ENCODE peak calls at places on chromosome X, in seven cellular contexts. I, Z, T, R, S, V and U are unnamed samples.

GRCh38 chrX:118156953-118157608 is 40.5 kb upstream of the KLHL13 start:
- DNase-seq in V (no peak), T (no peak), S (no peak), I (no peak), Z (no peak), R (no peak), U (no peak)

GRCh38 chrX:14718403-14718802 is 154.5 kb downstream of the FANCB start:
- DNase-seq in V (no peak), Z (no peak), S (no peak), I (no peak), T (no peak), R (no peak), U (no peak)

GRCh38 chrX:153420851-153421599 is 9.8 kb downstream of the ZFP92 start:
- DNase-seq in T (no peak), I (no peak), Z (no peak), V (no peak), R (no peak), S (no peak), U (no peak)

GRCh38 chrX:132490086-132490419 is 1.2 kb upstream of the MBNL3 start:
- DNase-seq in V (no peak), S (no peak), R (peak; percentile 39), I (no peak), Z (no peak), T (no peak), U (no peak)

GRCh38 chrX:37302569-37302968 is 46.6 kb upstream of the PRRG1 start:
- DNase-seq in Z (no peak), T (no peak), V (no peak), I (no peak), S (peak; percentile 28), R (peak; percentile 1), U (no peak)

GRCh38 chrX:3697701-3698279 is 15.7 kb downstream of the PRKX start:
- DNase-seq in S (peak; percentile 58), V (no peak), R (no peak), I (no peak), Z (no peak), T (peak; percentile 78), U (no peak)

GRCh38 chrX:154136627-154137161 is 7.3 kb upstream of the OPN1LW start:
- DNase-seq in T (peak; percentile 2), Z (peak; percentile 62), S (peak; percentile 20), I (peak; percentile 67), R (peak; percentile 39), V (peak; percentile 1), U (no peak)

GRCh38 chrX:57918750-57919436 is 8.6 kb upstream of the ZXDA start:
- DNase-seq in R (peak; percentile 33), Z (peak; percentile 8), S (peak; percentile 41), T (peak; percentile 46), I (no peak), V (no peak), U (no peak)

GRCh38 chrX:130916636-130917422 is 13.8 kb upstream of the ENOX2 start:
- DNase-seq in Z (peak; percentile 42), R (peak; percentile 9), V (no peak), S (peak; percentile 21), T (peak; percentile 49), I (peak; percentile 49), U (peak; percentile 18)

GRCh38 chrX:154546354-154547244 is at the start of gene G6PD:
- DNase-seq in R (peak; percentile 46), V (no peak), I (peak; percentile 79), S (peak; percentile 63), Z (peak; percentile 74), T (peak; percentile 12), U (no peak)

GRCh38 chrX:17495052-17495451 is 120.1 kb downstream of the NHS start:
- DNase-seq in Z (no peak), S (no peak), V (no peak), I (no peak), T (no peak), R (no peak), U (no peak)

GRCh38 chrX:47177079-47177478 is 16.6 kb upstream of the UBA1 start:
- DNase-seq in S (no peak), R (no peak), T (no peak), Z (no peak), V (no peak), I (no peak), U (no peak)

GRCh38 chrX:109537324-109537665 is 651 bp downstream of the NXT2 start:
- DNase-seq in S (peak; percentile 32), I (no peak), Z (peak; percentile 6), T (no peak), R (no peak), V (peak; percentile 4), U (peak; percentile 24)

GRCh38 chrX:45164995-45165394 is 35.7 kb downstream of the DIPK2B start:
- DNase-seq in V (no peak), S (no peak), Z (no peak), I (no peak), T (no peak), R (no peak), U (no peak)

GRCh38 chrX:40952855-40953254 is 132.4 kb upstream of the USP9X start:
- DNase-seq in R (no peak), V (no peak), Z (peak; percentile 35), T (no peak), I (no peak), S (peak; percentile 16), U (no peak)

GRCh38 chrX:38375888-38376287 is 23.5 kb downstream of the OTC start:
- DNase-seq in Z (peak; percentile 5), T (no peak), V (no peak), R (no peak), I (no peak), S (no peak), U (no peak)

GRCh38 chrX:153507484-153508178 is 9.8 kb upstream of the ATP2B3 start:
- DNase-seq in Z (peak; percentile 82), T (peak; percentile 52), S (peak; percentile 59), R (peak; percentile 69), V (no peak), I (peak; percentile 80), U (no peak)

GRCh38 chrX:117301086-117301485 is 815.5 kb downstream of the KLHL13 start:
- DNase-seq in S (no peak), I (no peak), V (no peak), R (no peak), T (no peak), Z (no peak), U (no peak)

GRCh38 chrX:41563881-41564280 is 116.7 kb downstream of the NYX start:
- DNase-seq in I (no peak), S (no peak), T (no peak), Z (no peak), V (no peak), R (no peak), U (no peak)